ENCODE peak calls at places on chromosome 4, in six cellular contexts. M, S, X, J, I and W are unnamed samples.

GRCh38 chr4:40978548-40978947 is 228.8 kb downstream of the NSUN7 start:
- DNase-seq in M (no peak), S (no peak), X (no peak), J (no peak), I (no peak), W (no peak)

GRCh38 chr4:142044271-142044670 is 407.9 kb downstream of the IL15 start:
- DNase-seq in M (no peak), S (no peak), X (no peak), J (no peak), I (no peak), W (no peak)

GRCh38 chr4:150720973-150721518 is 139.1 kb downstream of the MAB21L2 start:
- DNase-seq in M (no peak), S (no peak), X (no peak), J (no peak), I (no peak), W (no peak)

GRCh38 chr4:15811703-15812325 is 33.7 kb downstream of the CD38 start:
- DNase-seq in M (no peak), S (no peak), X (no peak), J (peak), I (no peak), W (no peak)

GRCh38 chr4:147247577-147247976 is 233.3 kb upstream of the EDNRA start:
- DNase-seq in M (no peak), S (no peak), X (no peak), J (peak), I (no peak), W (no peak)

GRCh38 chr4:185774815-185775684 is 36.9 kb downstream of the SORBS2 start:
- DNase-seq in M (no peak), S (no peak), X (no peak), J (peak), I (no peak), W (peak)

GRCh38 chr4:681736-682451 is 7.1 kb downstream of the SLC49A3 start:
- DNase-seq in M (no peak), S (peak), X (peak), J (peak), I (no peak), W (peak)

GRCh38 chr4:109359040-109359646 is 56.7 kb upstream of the COL25A1 start:
- DNase-seq in M (no peak), S (peak), X (no peak), J (no peak), I (no peak), W (no peak)

GRCh38 chr4:115219315-115219840 is 106.0 kb upstream of the NDST4 start:
- DNase-seq in M (no peak), S (no peak), X (no peak), J (no peak), I (no peak), W (no peak)

GRCh38 chr4:165765053-165765452 is 108.0 kb upstream of the TLL1 start:
- DNase-seq in M (no peak), S (no peak), X (no peak), J (no peak), I (no peak), W (no peak)

GRCh38 chr4:8836664-8837171 is 34.9 kb downstream of the HMX1 start:
- DNase-seq in M (peak), S (no peak), X (peak), J (no peak), I (no peak), W (no peak)